ENCODE peak calls at places on chromosomes 1 and 21, in ten cellular contexts. I, A, B, F, U, P, E, W, L and Z are unnamed samples.

GRCh38 chr1:225754940-225755635 is 22.5 kb upstream of the SRP9 start:
- DNase-seq in W (no peak), B (no peak), U (peak), F (peak), A (no peak), L (peak), I (peak), P (no peak), E (peak), Z (no peak)

GRCh38 chr1:60740154-60740553 is 342.2 kb upstream of the NFIA start:
- DNase-seq in B (no peak), E (peak), U (no peak), A (no peak), W (no peak), I (no peak), F (no peak), P (no peak), L (no peak), Z (no peak)

GRCh38 chr1:87803395-87803794 is 474.7 kb downstream of the LMO4 start:
- DNase-seq in I (no peak), W (no peak), B (no peak), A (no peak), P (no peak), U (no peak), L (no peak), F (no peak), E (no peak), Z (no peak)

GRCh38 chr1:201397675-201398074 is 1.4 kb downstream of the LAD1 start:
- DNase-seq in F (no peak), W (no peak), I (no peak), E (no peak), A (no peak), U (no peak), P (no peak), L (no peak), B (peak), Z (no peak)

GRCh38 chr21:42997053-42997452 is 22.7 kb downstream of the PKNOX1 start:
- DNase-seq in E (peak), W (no peak), P (no peak), I (peak), U (no peak), F (no peak), A (no peak), L (peak), B (peak), Z (no peak)

GRCh38 chr1:32204943-32205361 is 519 bp upstream of the IQCC start:
- DNase-seq in L (no peak), P (no peak), F (peak), U (no peak), A (peak), I (no peak), E (no peak), W (no peak), B (no peak), Z (no peak)

GRCh38 chr1:60425528-60425927 is 352.0 kb upstream of the C1orf87 start:
- DNase-seq in W (no peak), U (no peak), I (no peak), P (no peak), E (no peak), L (peak), A (no peak), B (peak), F (no peak), Z (no peak)

GRCh38 chr1:154993572-154994268 is at the start of gene LENEP:
- DNase-seq in P (no peak), F (no peak), B (no peak), A (no peak), I (no peak), U (no peak), L (no peak), W (no peak), E (no peak), Z (no peak)

GRCh38 chr1:70977575-70977974 is 70.0 kb downstream of the PTGER3 start:
- DNase-seq in P (no peak), I (no peak), W (no peak), B (no peak), F (no peak), L (no peak), E (no peak), U (no peak), A (no peak), Z (no peak)

GRCh38 chr1:53783056-53783455 is 44.1 kb upstream of the GLIS1 start:
- DNase-seq in E (no peak), F (no peak), L (no peak), B (no peak), I (no peak), U (no peak), P (no peak), W (no peak), A (no peak), Z (no peak)

GRCh38 chr1:101251504-101251903 is 14.7 kb downstream of the S1PR1 start:
- DNase-seq in L (no peak), B (no peak), F (no peak), E (no peak), I (no peak), W (no peak), A (no peak), P (no peak), U (no peak), Z (no peak)

GRCh38 chr1:182688436-182688835 is 4.0 kb upstream of the RGS8 start:
- DNase-seq in B (no peak), P (no peak), L (no peak), U (no peak), E (no peak), A (no peak), I (no peak), W (no peak), F (no peak), Z (no peak)

GRCh38 chr21:21457077-21457476 is 458.9 kb downstream of the NCAM2 start:
- DNase-seq in U (no peak), P (no peak), A (no peak), F (no peak), B (no peak), E (no peak), L (no peak), I (no peak), W (no peak), Z (no peak)
- TF ChIP-seq CTCF in U (no peak), P (no peak), A (no peak), F (no peak), B (no peak), E (no peak), L (no peak), I (no peak), W (no peak), Z (no peak)

GRCh38 chr1:89670711-89671110 is 37.8 kb downstream of the LRRC8C start:
- DNase-seq in P (no peak), W (no peak), I (no peak), B (no peak), E (no peak), F (no peak), A (no peak), U (no peak), L (no peak), Z (no peak)
- H3K27ac ChIP-seq in P (no peak), W (no peak), I (no peak), B (no peak), E (no peak), F (no peak), A (no peak), U (no peak), L (no peak), Z (no peak)

GRCh38 chr1:27368872-27369703 is 2.3 kb upstream of the MAP3K6 start:
- DNase-seq in W (no peak), F (no peak), I (no peak), U (peak), P (no peak), B (no peak), E (no peak), L (peak), A (no peak), Z (no peak)
- TF ChIP-seq CTCF in W (no peak), F (no peak), I (no peak), U (no peak), P (no peak), B (no peak), E (no peak), L (peak), A (no peak), Z (peak)

GRCh38 chr1:19066248-19066873 is 109.9 kb upstream of the IFFO2 start:
- DNase-seq in L (no peak), B (peak), U (no peak), W (no peak), I (no peak), E (no peak), F (peak), P (no peak), A (no peak), Z (no peak)
- H3K27ac ChIP-seq in L (no peak), B (peak), U (no peak), W (no peak), I (no peak), E (no peak), F (peak), P (no peak), A (no peak), Z (peak)

GRCh38 chr1:115463347-115463746 is 125.3 kb upstream of the NGF start:
- DNase-seq in F (no peak), P (no peak), W (no peak), B (no peak), U (no peak), E (peak), L (no peak), A (no peak), I (no peak), Z (no peak)
- TF ChIP-seq CTCF in F (no peak), P (no peak), W (no peak), B (no peak), U (no peak), E (peak), L (no peak), A (no peak), I (no peak), Z (no peak)

GRCh38 chr21:31221051-31221450 is 123.0 kb downstream of the TIAM1 start:
- DNase-seq in F (no peak), I (no peak), A (no peak), E (no peak), B (no peak), W (no peak), U (no peak), L (no peak), P (no peak), Z (no peak)
- H3K27ac ChIP-seq in F (no peak), I (no peak), A (no peak), E (peak), B (no peak), W (no peak), U (no peak), L (no peak), P (no peak), Z (peak)